ENCODE peak calls at places on chromosomes 6 and 20, in five cellular contexts. M, C, S, R and I are unnamed samples. For H3K36me3, the result is how much of the 10 kb centered on the place peaks cover.

GRCh38 chr20:41031243-41031619 is 2.6 kb downstream of the TOP1 start:
- DNase-seq in M (no peak), C (no peak), S (no peak), R (no peak), I (no peak)

GRCh38 chr6:1917628-1918371 is 308.1 kb downstream of the FOXC1 start:
- DNase-seq in M (no peak), C (no peak), S (peak), R (peak), I (no peak)

GRCh38 chr6:90227693-90228092 is 69.0 kb downstream of the BACH2 start:
- DNase-seq in M (no peak), C (no peak), S (no peak), R (no peak), I (no peak)

GRCh38 chr20:48725589-48725991 is 102.2 kb downstream of the PREX1 start:
- DNase-seq in M (no peak), C (peak), S (no peak), R (no peak), I (no peak)

GRCh38 chr6:82908661-82909060 is 157.0 kb downstream of the UBE3D start:
- DNase-seq in M (no peak), C (no peak), S (no peak), R (no peak), I (no peak)

GRCh38 chr6:165729307-165729936 is 66.4 kb upstream of the PDE10A start:
- DNase-seq in M (no peak), C (peak), S (peak), R (no peak), I (peak)

GRCh38 chr6:43665376-43665775 is 20.5 kb downstream of the RSPH9 start:
- DNase-seq in M (no peak), C (no peak), S (no peak), R (no peak), I (no peak)

GRCh38 chr6:26457796-26458688 is at the start of gene BTN2A1:
- DNase-seq in M (peak), C (peak), S (peak), R (peak), I (peak)

GRCh38 chr20:24891546-24892393 is 57.3 kb upstream of the CST7 start:
- DNase-seq in M (no peak), C (no peak), S (no peak), R (no peak), I (no peak)

GRCh38 chr6:142331075-142331551 is 29.3 kb downstream of the ADGRG6 start:
- DNase-seq in M (no peak), C (no peak), S (peak), R (no peak), I (no peak)

GRCh38 chr6:137039010-137039409 is 5.8 kb downstream of the IL20RA start:
- DNase-seq in M (no peak), C (no peak), S (no peak), R (no peak), I (no peak)

GRCh38 chr6:41427642-41428401 is 92.4 kb downstream of the NCR2 start:
- DNase-seq in M (no peak), C (no peak), S (peak), R (peak), I (peak)

GRCh38 chr6:11143394-11144371 is 32.2 kb upstream of the ERVFRD-1 start:
- DNase-seq in M (no peak), C (peak), S (peak), R (no peak), I (no peak)

GRCh38 chr6:135904666-135905065 is 53.2 kb downstream of the PDE7B start:
- DNase-seq in M (no peak), C (no peak), S (no peak), R (no peak), I (no peak)

GRCh38 chr6:3414704-3415453 is 42.0 kb downstream of the SLC22A23 start:
- DNase-seq in M (no peak), C (peak), S (peak), R (no peak), I (peak)

GRCh38 chr6:44224154-44224977 is 971 bp downstream of the SLC29A1 start:
- DNase-seq in M (no peak), C (peak), S (no peak), R (no peak), I (no peak)

GRCh38 chr6:123777554-123777953 is 26.1 kb upstream of the NKAIN2 start:
- DNase-seq in M (no peak), C (no peak), S (no peak), R (no peak), I (no peak)

GRCh38 chr6:119479860-119480655 is 130.5 kb upstream of the MAN1A1 start:
- DNase-seq in M (no peak), C (peak), S (no peak), R (no peak), I (no peak)

GRCh38 chr6:144351741-144352140 is 66.6 kb downstream of the UTRN start:
- DNase-seq in M (no peak), C (no peak), S (no peak), R (no peak), I (no peak)

GRCh38 chr20:3398681-3399252 is 8.7 kb downstream of the DNAAF9 start:
- DNase-seq in M (no peak), C (no peak), S (no peak), R (no peak), I (no peak)

GRCh38 chr6:11711994-11712698 is 66.5 kb downstream of the ADTRP start:
- DNase-seq in M (no peak), C (no peak), S (no peak), R (no peak), I (no peak)

GRCh38 chr20:25389858-25390537 is 637 bp downstream of the ABHD12 start:
- DNase-seq in M (no peak), C (peak), S (no peak), R (no peak), I (peak)

GRCh38 chr6:7726416-7727149 is 684 bp downstream of the BMP6 start:
- DNase-seq in M (no peak), C (no peak), S (no peak), R (no peak), I (peak)

GRCh38 chr6:5285081-5285480 is 23.8 kb downstream of the FARS2 start:
- DNase-seq in M (no peak), C (no peak), S (no peak), R (no peak), I (no peak)

GRCh38 chr6:5285526-5285925 is 24.2 kb downstream of the FARS2 start:
- DNase-seq in M (no peak), C (no peak), S (no peak), R (no peak), I (no peak)

GRCh38 chr6:5280926-5281325 is 19.6 kb downstream of the FARS2 start:
- DNase-seq in M (no peak), C (no peak), S (no peak), R (no peak), I (no peak)

GRCh38 chr6:5279891-5280338 is 18.6 kb downstream of the FARS2 start:
- DNase-seq in M (no peak), C (no peak), S (no peak), R (no peak), I (no peak)

DNA sequence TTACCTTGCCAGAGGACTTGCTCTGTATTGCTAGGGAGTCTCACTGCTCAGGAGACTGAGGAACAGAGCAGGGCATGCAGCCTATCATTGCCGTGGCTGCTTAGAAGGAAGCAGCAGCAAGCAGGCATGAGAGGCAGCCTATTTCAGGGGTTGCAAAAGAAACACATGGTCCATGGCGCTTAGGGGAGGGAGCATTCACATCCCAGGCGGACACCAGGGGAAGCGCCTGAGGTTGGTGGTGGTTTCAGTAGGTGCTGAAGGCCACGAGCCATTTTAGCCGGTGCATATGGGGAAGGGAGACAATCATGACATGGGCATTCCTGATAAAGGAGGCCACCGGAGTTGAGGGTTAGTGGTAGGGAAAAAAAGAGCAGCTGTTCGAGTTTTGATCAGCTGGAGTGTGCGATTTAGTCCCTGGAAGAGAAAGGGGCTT is 20.9 kb downstream of the FARS2 start:
- DNase-seq in M (no peak), C (no peak), S (no peak), R (no peak), I (peak)
- H3K36me3 ChIP-seq in M (under half), C (under half), S (under half), R (under half), I (under half)

GRCh38 chr20:35871311-35871771 is 83.0 kb downstream of the SCAND1 start:
- DNase-seq in M (no peak), C (no peak), S (no peak), R (no peak), I (no peak)
- TF ChIP-seq CREB1 in M (no peak), C (no peak), S (no peak), R (no peak), I (no peak)

GRCh38 chr20:444117-444516 is 18.2 kb downstream of the TBC1D20 start:
- DNase-seq in M (no peak), C (no peak), S (no peak), R (no peak), I (no peak)
- H3K36me3 ChIP-seq in M (under half), C (half or more), S (half or more), R (half or more), I (under half)

GRCh38 chr6:107187630-107188029 is 72.3 kb upstream of the BEND3 start:
- DNase-seq in M (no peak), C (no peak), S (no peak), R (no peak), I (no peak)

GRCh38 chr6:107186047-107186446 is 70.7 kb upstream of the BEND3 start:
- DNase-seq in M (no peak), C (no peak), S (no peak), R (no peak), I (no peak)

GRCh38 chr6:107180114-107180513 is 64.8 kb upstream of the BEND3 start:
- DNase-seq in M (no peak), C (no peak), S (no peak), R (no peak), I (no peak)

DNA sequence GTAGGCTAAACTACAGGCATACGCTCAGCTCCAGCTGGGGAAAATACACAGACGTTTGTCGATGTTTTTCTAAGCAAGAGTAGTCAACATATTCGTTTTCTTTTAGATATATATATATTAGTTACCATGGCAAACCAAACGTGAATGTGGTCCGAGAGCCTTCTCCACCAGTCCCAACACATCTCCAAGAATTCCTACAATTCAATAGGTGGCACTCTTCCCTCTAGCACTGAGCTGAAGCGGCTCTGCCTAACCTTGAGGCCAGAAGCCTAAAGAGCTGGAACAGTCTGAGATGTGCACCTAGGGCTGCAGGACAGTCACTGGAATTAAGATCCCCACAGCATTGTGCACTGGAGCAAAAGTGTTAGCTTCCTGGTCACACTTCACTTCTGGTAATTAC is 70.3 kb upstream of the BEND3 start:
- DNase-seq in M (no peak), C (no peak), S (peak), R (no peak), I (peak)
- TF ChIP-seq CREB1 in M (no peak), C (no peak), S (no peak), R (no peak), I (no peak)

DNA sequence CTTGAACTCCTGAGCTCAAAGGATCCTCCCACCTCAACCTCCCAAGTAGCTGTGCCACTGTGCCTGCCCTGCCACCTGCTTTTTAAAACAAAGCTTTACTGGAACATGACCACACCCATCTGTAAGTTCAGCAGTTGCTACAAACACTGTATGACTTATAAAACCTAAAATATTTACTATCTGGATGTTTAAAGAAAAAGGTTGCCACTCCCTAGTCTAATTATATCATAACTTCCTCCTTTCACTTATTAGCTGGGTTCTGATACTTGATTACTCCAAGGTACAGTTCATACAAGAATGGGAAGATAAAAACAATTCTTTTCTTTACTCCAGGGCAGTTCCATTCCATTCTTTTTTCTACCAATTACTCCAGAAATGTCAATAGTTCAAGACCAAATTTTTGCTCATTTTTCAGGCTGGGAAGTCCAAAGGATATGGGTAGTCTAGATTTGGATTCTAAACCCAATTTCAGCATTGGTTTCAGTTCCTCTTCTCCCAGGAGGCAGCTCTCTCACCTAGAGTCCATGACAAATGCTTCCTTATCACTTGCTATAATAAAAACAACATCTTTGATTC is 63.1 kb downstream of the SEC63 start:
- DNase-seq in M (peak), C (no peak), S (no peak), R (no peak), I (no peak)
- H3K36me3 ChIP-seq in M (under half), C (half or more), S (under half), R (half or more), I (under half)

GRCh38 chr20:1786061-1786460 is 109.1 kb upstream of the SIRPA start:
- DNase-seq in M (no peak), C (no peak), S (no peak), R (no peak), I (no peak)
- TF ChIP-seq CREB1 in M (no peak), C (no peak), S (no peak), R (no peak), I (no peak)

GRCh38 chr20:35492352-35492751 is 37.0 kb downstream of the CEP250 start:
- DNase-seq in M (no peak), C (no peak), S (no peak), R (no peak), I (no peak)
- H3K36me3 ChIP-seq in M (under half), C (half or more), S (half or more), R (half or more), I (under half)

DNA sequence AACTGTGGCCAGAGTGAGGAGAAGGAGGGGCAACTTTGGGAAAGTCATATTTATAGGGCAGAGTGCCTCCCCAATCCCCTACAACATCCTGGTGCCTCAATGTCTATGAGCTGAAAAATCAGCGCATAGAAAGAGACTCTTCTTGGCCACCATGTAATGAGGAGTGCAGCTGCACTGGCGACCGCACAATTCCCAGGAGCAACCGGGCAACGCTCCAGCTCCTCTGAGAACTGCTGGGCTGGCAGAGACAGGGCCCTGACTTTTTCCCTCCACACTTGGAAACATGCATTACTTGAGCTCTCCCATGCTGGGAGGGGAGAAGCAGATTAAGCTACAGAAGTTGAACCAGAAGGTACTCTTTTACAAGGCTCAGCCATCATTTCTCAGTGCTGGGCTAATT is 31.4 kb upstream of the MARCKS start:
- DNase-seq in M (no peak), C (no peak), S (no peak), R (no peak), I (no peak)
- TF ChIP-seq CREB1 in M (no peak), C (no peak), S (no peak), R (no peak), I (no peak)